ENCODE peak calls at places on chromosomes 5 and 9, in seven cellular contexts. One of them, this sample, is unnamed.

GRCh38 chr9:81671880-81672280 is 17.5 kb downstream of the TLE1 start:
- DNase-seq in HepG2: no peak
- DNase-seq in K562: no peak
- DNase-seq in SK-N-SH: no peak
- DNase-seq in H1: no peak
- DNase-seq in GM12891: no peak
- DNase-seq in GM12878: no peak
- DNase-seq in this sample: no peak

GRCh38 chr5:108167174-108167573 is 214.7 kb downstream of the FBXL17 start:
- DNase-seq in HepG2: no peak
- DNase-seq in H1: no peak
- DNase-seq in SK-N-SH: no peak
- DNase-seq in GM12878: no peak
- DNase-seq in GM12891: no peak
- DNase-seq in K562: no peak
- DNase-seq in this sample: no peak

GRCh38 chr5:179227196-179227577 is 118.1 kb downstream of the ADAMTS2 start:
- DNase-seq in H1: no peak
- DNase-seq in GM12878: no peak
- DNase-seq in K562: no peak
- DNase-seq in SK-N-SH: no peak
- DNase-seq in GM12891: no peak
- DNase-seq in HepG2: no peak
- DNase-seq in this sample: no peak

GRCh38 chr5:173581408-173582197 is 34.8 kb downstream of the BOD1 start:
- DNase-seq in HepG2: peak
- DNase-seq in SK-N-SH: peak
- DNase-seq in H1: peak
- DNase-seq in K562: peak
- DNase-seq in GM12891: peak
- DNase-seq in GM12878: no peak
- DNase-seq in this sample: peak

GRCh38 chr5:138544171-138545134 is 1.4 kb upstream of the ETF1 start:
- DNase-seq in GM12878: no peak
- DNase-seq in GM12891: no peak
- DNase-seq in HepG2: no peak
- DNase-seq in SK-N-SH: no peak
- DNase-seq in H1: no peak
- DNase-seq in K562: no peak
- DNase-seq in this sample: no peak

GRCh38 chr9:2241875-2242741 is 227.0 kb downstream of the SMARCA2 start:
- DNase-seq in GM12878: no peak
- DNase-seq in H1: peak
- DNase-seq in HepG2: peak
- DNase-seq in SK-N-SH: peak
- DNase-seq in GM12891: peak
- DNase-seq in K562: peak
- DNase-seq in this sample: peak

GRCh38 chr5:2899311-2899710 is 147.8 kb upstream of the IRX2 start:
- DNase-seq in HepG2: no peak
- DNase-seq in GM12878: no peak
- DNase-seq in K562: no peak
- DNase-seq in H1: peak
- DNase-seq in GM12891: no peak
- DNase-seq in SK-N-SH: no peak
- DNase-seq in this sample: no peak

GRCh38 chr5:73883646-73884045 is 257.6 kb downstream of the ARHGEF28 start:
- DNase-seq in GM12891: no peak
- DNase-seq in K562: no peak
- DNase-seq in HepG2: no peak
- DNase-seq in GM12878: no peak
- DNase-seq in SK-N-SH: no peak
- DNase-seq in H1: no peak
- DNase-seq in this sample: no peak

GRCh38 chr5:132073231-132074013 is at the start of gene CSF2:
- DNase-seq in GM12891: no peak
- DNase-seq in K562: no peak
- DNase-seq in SK-N-SH: no peak
- DNase-seq in HepG2: peak
- DNase-seq in GM12878: no peak
- DNase-seq in H1: no peak
- DNase-seq in this sample: no peak

GRCh38 chr9:99285965-99286364 is 63.9 kb downstream of the SEC61B start:
- DNase-seq in K562: no peak
- DNase-seq in H1: no peak
- DNase-seq in GM12878: no peak
- DNase-seq in GM12891: no peak
- DNase-seq in HepG2: no peak
- DNase-seq in SK-N-SH: no peak
- DNase-seq in this sample: no peak

GRCh38 chr9:138049779-138050471 is 172.3 kb downstream of the CACNA1B start:
- DNase-seq in H1: peak
- DNase-seq in K562: no peak
- DNase-seq in HepG2: no peak
- DNase-seq in GM12891: no peak
- DNase-seq in SK-N-SH: peak
- DNase-seq in GM12878: no peak
- DNase-seq in this sample: no peak

GRCh38 chr9:93898502-93899426 is 56.4 kb downstream of the BARX1 start:
- DNase-seq in HepG2: no peak
- DNase-seq in K562: no peak
- DNase-seq in SK-N-SH: peak
- DNase-seq in H1: peak
- DNase-seq in GM12891: peak
- DNase-seq in GM12878: no peak
- DNase-seq in this sample: peak

GRCh38 chr5:132764051-132764450 is 13.0 kb downstream of the SEPTIN8 start:
- DNase-seq in K562: no peak
- DNase-seq in H1: no peak
- DNase-seq in GM12878: no peak
- DNase-seq in SK-N-SH: no peak
- DNase-seq in GM12891: no peak
- DNase-seq in HepG2: no peak
- DNase-seq in this sample: no peak

GRCh38 chr5:1028481-1029269 is 20.1 kb downstream of the NKD2 start:
- DNase-seq in GM12891: no peak
- DNase-seq in H1: no peak
- DNase-seq in SK-N-SH: peak
- DNase-seq in K562: no peak
- DNase-seq in GM12878: no peak
- DNase-seq in HepG2: no peak
- DNase-seq in this sample: no peak

GRCh38 chr9:127977877-127978647 is 2.7 kb downstream of the EEIG1 start:
- DNase-seq in H1: no peak
- DNase-seq in K562: peak
- DNase-seq in GM12878: no peak
- DNase-seq in GM12891: no peak
- DNase-seq in SK-N-SH: no peak
- DNase-seq in HepG2: no peak
- DNase-seq in this sample: no peak

GRCh38 chr5:52948418-52949076 is 40.6 kb upstream of the ITGA2 start:
- DNase-seq in GM12891: peak
- DNase-seq in SK-N-SH: peak
- DNase-seq in K562: peak
- DNase-seq in H1: no peak
- DNase-seq in GM12878: peak
- DNase-seq in HepG2: peak
- DNase-seq in this sample: no peak

GRCh38 chr9:105232207-105232606 is 12.2 kb upstream of the SLC44A1 start:
- DNase-seq in GM12891: no peak
- DNase-seq in H1: no peak
- DNase-seq in K562: no peak
- DNase-seq in SK-N-SH: no peak
- DNase-seq in HepG2: no peak
- DNase-seq in GM12878: no peak
- DNase-seq in this sample: no peak

GRCh38 chr5:142769251-142769792 is 855 bp upstream of the ARHGAP26 start:
- DNase-seq in K562: no peak
- DNase-seq in SK-N-SH: peak
- DNase-seq in GM12891: peak
- DNase-seq in H1: no peak
- DNase-seq in HepG2: no peak
- DNase-seq in GM12878: no peak
- DNase-seq in this sample: no peak

GRCh38 chr9:124284237-124284831 is 26.6 kb downstream of the NEK6 start:
- DNase-seq in GM12878: no peak
- DNase-seq in HepG2: peak
- DNase-seq in SK-N-SH: no peak
- DNase-seq in H1: no peak
- DNase-seq in GM12891: no peak
- DNase-seq in K562: no peak
- DNase-seq in this sample: no peak

DNA sequence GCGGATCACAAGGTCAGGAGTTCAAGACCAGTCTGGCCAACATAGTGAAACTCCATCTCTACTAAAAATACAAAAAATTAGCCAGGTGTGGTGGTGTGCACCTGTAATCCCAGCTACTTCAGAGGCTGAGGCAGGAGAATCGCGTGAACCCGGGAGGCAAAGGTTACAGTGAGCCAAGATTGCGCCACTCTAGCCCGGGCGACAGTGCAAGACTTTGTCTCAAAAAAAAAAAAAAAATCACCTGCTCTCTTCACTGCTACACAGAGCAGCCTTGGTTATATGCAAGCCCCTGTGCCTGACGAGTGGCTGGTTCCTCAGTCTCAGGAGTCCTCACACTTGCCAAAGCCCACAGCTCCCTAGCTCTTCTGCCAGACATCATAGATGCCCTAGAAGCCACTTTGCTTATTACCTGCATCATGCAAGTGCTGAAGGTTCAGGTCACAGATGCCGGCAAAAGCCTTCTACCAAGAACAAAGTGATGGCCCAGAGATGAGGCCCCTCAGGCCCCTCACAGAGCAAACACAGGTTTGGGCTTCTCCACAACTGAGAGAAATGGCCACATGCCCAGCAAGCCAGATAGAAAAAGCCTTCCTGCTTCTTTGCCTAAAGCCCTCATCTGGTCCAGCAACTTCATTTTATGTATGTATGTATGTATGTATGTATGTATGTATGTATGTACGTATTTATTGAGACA is 176.4 kb downstream of the AUH start:
- DNase-seq in H1: peak
- DNase-seq in GM12891: no peak
- DNase-seq in HepG2: peak
- DNase-seq in GM12878: no peak
- DNase-seq in SK-N-SH: no peak
- DNase-seq in K562: no peak
- DNase-seq in this sample: no peak
- TF ChIP-seq TAF1 in H1: no peak
- TF ChIP-seq TAF1 in GM12891: no peak
- TF ChIP-seq TAF1 in HepG2: no peak
- TF ChIP-seq TAF1 in GM12878: no peak
- TF ChIP-seq TAF1 in SK-N-SH: no peak
- TF ChIP-seq TAF1 in K562: no peak
- TF ChIP-seq TAF1 in this sample: no peak

GRCh38 chr5:86631165-86631564 is 13.4 kb downstream of the COX7C start:
- DNase-seq in K562: no peak
- DNase-seq in HepG2: no peak
- DNase-seq in H1: no peak
- DNase-seq in SK-N-SH: no peak
- DNase-seq in GM12878: no peak
- DNase-seq in GM12891: no peak
- DNase-seq in this sample: no peak
- TF ChIP-seq POLR2AphosphoS5 in K562: no peak
- TF ChIP-seq POLR2AphosphoS5 in HepG2: no peak
- TF ChIP-seq POLR2AphosphoS5 in H1: no peak
- TF ChIP-seq POLR2AphosphoS5 in SK-N-SH: no peak
- TF ChIP-seq POLR2AphosphoS5 in GM12878: no peak
- TF ChIP-seq POLR2AphosphoS5 in GM12891: no peak
- TF ChIP-seq POLR2AphosphoS5 in this sample: no peak

GRCh38 chr5:151509231-151509630 is 61.8 kb downstream of the SLC36A1 start:
- DNase-seq in SK-N-SH: no peak
- DNase-seq in H1: no peak
- DNase-seq in HepG2: no peak
- DNase-seq in K562: no peak
- DNase-seq in GM12891: no peak
- DNase-seq in GM12878: no peak
- DNase-seq in this sample: no peak
- TF ChIP-seq TAF1 in SK-N-SH: no peak
- TF ChIP-seq TAF1 in H1: no peak
- TF ChIP-seq TAF1 in HepG2: no peak
- TF ChIP-seq TAF1 in K562: no peak
- TF ChIP-seq TAF1 in GM12891: no peak
- TF ChIP-seq TAF1 in GM12878: no peak
- TF ChIP-seq TAF1 in this sample: no peak

GRCh38 chr5:75028090-75028489 is 24.3 kb downstream of the GCNT4 start:
- DNase-seq in GM12891: no peak
- DNase-seq in H1: no peak
- DNase-seq in K562: no peak
- DNase-seq in HepG2: no peak
- DNase-seq in GM12878: no peak
- DNase-seq in SK-N-SH: no peak
- DNase-seq in this sample: no peak

GRCh38 chr5:75037106-75037505 is 15.3 kb downstream of the GCNT4 start:
- DNase-seq in K562: no peak
- DNase-seq in H1: no peak
- DNase-seq in GM12891: no peak
- DNase-seq in HepG2: peak
- DNase-seq in GM12878: no peak
- DNase-seq in SK-N-SH: no peak
- DNase-seq in this sample: no peak

GRCh38 chr5:75034137-75034739 is 18.1 kb downstream of the GCNT4 start:
- DNase-seq in SK-N-SH: no peak
- DNase-seq in GM12878: no peak
- DNase-seq in H1: no peak
- DNase-seq in GM12891: no peak
- DNase-seq in K562: no peak
- DNase-seq in HepG2: no peak
- DNase-seq in this sample: no peak

GRCh38 chr5:75031366-75031765 is 21.0 kb downstream of the GCNT4 start:
- DNase-seq in H1: no peak
- DNase-seq in GM12878: no peak
- DNase-seq in GM12891: no peak
- DNase-seq in SK-N-SH: no peak
- DNase-seq in K562: no peak
- DNase-seq in HepG2: no peak
- DNase-seq in this sample: no peak
- TF ChIP-seq POLR2AphosphoS5 in H1: no peak
- TF ChIP-seq POLR2AphosphoS5 in GM12878: no peak
- TF ChIP-seq POLR2AphosphoS5 in GM12891: no peak
- TF ChIP-seq POLR2AphosphoS5 in SK-N-SH: no peak
- TF ChIP-seq POLR2AphosphoS5 in K562: no peak
- TF ChIP-seq POLR2AphosphoS5 in HepG2: no peak
- TF ChIP-seq POLR2AphosphoS5 in this sample: no peak

GRCh38 chr5:119400248-119400647 is 44.4 kb downstream of the TNFAIP8 start:
- DNase-seq in K562: no peak
- DNase-seq in GM12878: no peak
- DNase-seq in H1: peak
- DNase-seq in GM12891: no peak
- DNase-seq in HepG2: no peak
- DNase-seq in SK-N-SH: no peak
- DNase-seq in this sample: no peak
- TF ChIP-seq TAF1 in K562: no peak
- TF ChIP-seq TAF1 in GM12878: no peak
- TF ChIP-seq TAF1 in H1: no peak
- TF ChIP-seq TAF1 in GM12891: no peak
- TF ChIP-seq TAF1 in HepG2: no peak
- TF ChIP-seq TAF1 in SK-N-SH: no peak
- TF ChIP-seq TAF1 in this sample: no peak

This sample was measured in GM12892.